ENCODE peak calls at places on chromosomes 13 and 19, in seven cellular contexts. One of them, this sample, is unnamed.

GRCh38 chr19:23474172-23474571 is 78.9 kb upstream of the ZNF91 start:
- DNase-seq in NCI-H1092: no peak
- DNase-seq in skeletal muscle cell: no peak
- DNase-seq in lung microvascular endothelial cell: no peak
- DNase-seq in amniotic stem cell: no peak
- DNase-seq in activated T-helper 1 cell treated with anti-CD3 and anti-CD28 coated beads, Interleukin-2, amount 50 U/mL, for 16 hours: no peak
- DNase-seq in retinal pigment epithelial cell: no peak
- DNase-seq in this sample: no peak

GRCh38 chr19:51901860-51902259 is 3.0 kb downstream of the ZNF649 start:
- DNase-seq in NCI-H1092: no peak
- DNase-seq in skeletal muscle cell: no peak
- DNase-seq in lung microvascular endothelial cell: no peak
- DNase-seq in amniotic stem cell: no peak
- DNase-seq in activated T-helper 1 cell treated with anti-CD3 and anti-CD28 coated beads, Interleukin-2, amount 50 U/mL, for 16 hours: no peak
- DNase-seq in retinal pigment epithelial cell: no peak
- DNase-seq in this sample: no peak

GRCh38 chr19:19321143-19321577 is 531 bp downstream of the MAU2 start:
- DNase-seq in NCI-H1092: no peak
- DNase-seq in skeletal muscle cell: no peak
- DNase-seq in lung microvascular endothelial cell: peak
- DNase-seq in amniotic stem cell: no peak
- DNase-seq in activated T-helper 1 cell treated with anti-CD3 and anti-CD28 coated beads, Interleukin-2, amount 50 U/mL, for 16 hours: no peak
- DNase-seq in retinal pigment epithelial cell: peak
- DNase-seq in this sample: no peak

GRCh38 chr13:46721054-46721453 is 75.9 kb downstream of the ESD start:
- DNase-seq in NCI-H1092: no peak
- DNase-seq in skeletal muscle cell: no peak
- DNase-seq in lung microvascular endothelial cell: peak
- DNase-seq in amniotic stem cell: peak
- DNase-seq in activated T-helper 1 cell treated with anti-CD3 and anti-CD28 coated beads, Interleukin-2, amount 50 U/mL, for 16 hours: no peak
- DNase-seq in retinal pigment epithelial cell: peak
- DNase-seq in this sample: no peak

GRCh38 chr19:47430041-47430802 is 10.9 kb upstream of the MEIS3 start:
- DNase-seq in NCI-H1092: no peak
- DNase-seq in skeletal muscle cell: no peak
- DNase-seq in lung microvascular endothelial cell: peak
- DNase-seq in amniotic stem cell: no peak
- DNase-seq in activated T-helper 1 cell treated with anti-CD3 and anti-CD28 coated beads, Interleukin-2, amount 50 U/mL, for 16 hours: no peak
- DNase-seq in retinal pigment epithelial cell: no peak
- DNase-seq in this sample: no peak

GRCh38 chr13:62327367-62327766 is 911.7 kb upstream of the PCDH20 start:
- DNase-seq in NCI-H1092: no peak
- DNase-seq in skeletal muscle cell: no peak
- DNase-seq in lung microvascular endothelial cell: no peak
- DNase-seq in amniotic stem cell: no peak
- DNase-seq in activated T-helper 1 cell treated with anti-CD3 and anti-CD28 coated beads, Interleukin-2, amount 50 U/mL, for 16 hours: no peak
- DNase-seq in retinal pigment epithelial cell: no peak
- DNase-seq in this sample: no peak

GRCh38 chr13:47499358-47500150 is 501.5 kb downstream of the SUCLA2 start:
- DNase-seq in NCI-H1092: no peak
- DNase-seq in skeletal muscle cell: peak
- DNase-seq in lung microvascular endothelial cell: no peak
- DNase-seq in amniotic stem cell: peak
- DNase-seq in activated T-helper 1 cell treated with anti-CD3 and anti-CD28 coated beads, Interleukin-2, amount 50 U/mL, for 16 hours: no peak
- DNase-seq in retinal pigment epithelial cell: peak
- DNase-seq in this sample: no peak

GRCh38 chr19:1884719-1885334 is 469 bp downstream of the ABHD17A start:
- DNase-seq in NCI-H1092: no peak
- DNase-seq in skeletal muscle cell: no peak
- DNase-seq in lung microvascular endothelial cell: no peak
- DNase-seq in amniotic stem cell: no peak
- DNase-seq in activated T-helper 1 cell treated with anti-CD3 and anti-CD28 coated beads, Interleukin-2, amount 50 U/mL, for 16 hours: no peak
- DNase-seq in retinal pigment epithelial cell: no peak
- DNase-seq in this sample: no peak

GRCh38 chr19:49421039-49421877 is 2.0 kb downstream of the PTH2 start:
- DNase-seq in NCI-H1092: peak
- DNase-seq in skeletal muscle cell: no peak
- DNase-seq in lung microvascular endothelial cell: peak
- DNase-seq in amniotic stem cell: no peak
- DNase-seq in activated T-helper 1 cell treated with anti-CD3 and anti-CD28 coated beads, Interleukin-2, amount 50 U/mL, for 16 hours: no peak
- DNase-seq in retinal pigment epithelial cell: no peak
- DNase-seq in this sample: peak

GRCh38 chr13:99237981-99238662 is 20.1 kb downstream of the GPR18 start:
- DNase-seq in NCI-H1092: no peak
- DNase-seq in skeletal muscle cell: no peak
- DNase-seq in lung microvascular endothelial cell: no peak
- DNase-seq in amniotic stem cell: no peak
- DNase-seq in activated T-helper 1 cell treated with anti-CD3 and anti-CD28 coated beads, Interleukin-2, amount 50 U/mL, for 16 hours: no peak
- DNase-seq in retinal pigment epithelial cell: no peak
- DNase-seq in this sample: no peak

GRCh38 chr19:15449620-15450527 is at the start of gene WIZ:
- DNase-seq in NCI-H1092: peak
- DNase-seq in skeletal muscle cell: peak
- DNase-seq in lung microvascular endothelial cell: peak
- DNase-seq in amniotic stem cell: peak
- DNase-seq in activated T-helper 1 cell treated with anti-CD3 and anti-CD28 coated beads, Interleukin-2, amount 50 U/mL, for 16 hours: peak
- DNase-seq in retinal pigment epithelial cell: no peak
- DNase-seq in this sample: peak

GRCh38 chr13:102191951-102192461 is 209.8 kb downstream of the FGF14 start:
- DNase-seq in NCI-H1092: no peak
- DNase-seq in skeletal muscle cell: no peak
- DNase-seq in lung microvascular endothelial cell: no peak
- DNase-seq in amniotic stem cell: no peak
- DNase-seq in activated T-helper 1 cell treated with anti-CD3 and anti-CD28 coated beads, Interleukin-2, amount 50 U/mL, for 16 hours: no peak
- DNase-seq in retinal pigment epithelial cell: no peak
- DNase-seq in this sample: no peak